ENCODE peak calls at places on chromosomes 4 and X, in five cellular contexts. M, O, X, P and T are unnamed samples.
A peak's percentile ranks its signal among the peaks of the same experiment; 100 is the strongest.

GRCh38 chrX:108224218-108224617 is 132.6 kb downstream of the ATG4A start:
- DNase-seq in M (no peak), O (no peak), X (no peak), P (no peak), T (no peak)

GRCh38 chr4:147831452-147832192 is 99.7 kb downstream of the ARHGAP10 start:
- DNase-seq in M (peak; percentile 90), O (peak; percentile 89), X (no peak), P (peak; percentile 58), T (no peak)

GRCh38 chr4:80361329-80361900 is 25.9 kb downstream of the CFAP299 start:
- DNase-seq in M (peak; percentile 14), O (peak; percentile 68), X (peak; percentile 76), P (no peak), T (no peak)

GRCh38 chrX:36963852-36964251 is 44.3 kb upstream of the FAM47C start:
- DNase-seq in M (no peak), O (no peak), X (no peak), P (no peak), T (no peak)

GRCh38 chrX:133120406-133120805 is 23.5 kb upstream of the USP26 start:
- DNase-seq in M (no peak), O (no peak), X (no peak), P (no peak), T (no peak)

GRCh38 chr4:57287687-57288604 is 177.8 kb upstream of the IGFBP7 start:
- DNase-seq in M (no peak), O (no peak), X (no peak), P (no peak), T (no peak)

GRCh38 chr4:16896871-16897270 is 1.6 kb downstream of the LDB2 start:
- DNase-seq in M (peak; percentile 79), O (no peak), X (no peak), P (no peak), T (no peak)

GRCh38 chr4:17939061-17939460 is 82.5 kb downstream of the LCORL start:
- DNase-seq in M (no peak), O (no peak), X (no peak), P (no peak), T (no peak)

GRCh38 chrX:133590703-133591505 is 175.6 kb upstream of the GPC4 start:
- DNase-seq in M (peak; percentile 37), O (peak; percentile 62), X (no peak), P (no peak), T (no peak)

GRCh38 chr4:186078977-186079697 is 10.2 kb downstream of the TLR3 start:
- DNase-seq in M (peak; percentile 18), O (peak; percentile 27), X (no peak), P (no peak), T (no peak)

GRCh38 chrX:71579136-71579989 is 1.1 kb downstream of the GCNA start:
- DNase-seq in M (no peak), O (no peak), X (no peak), P (no peak), T (no peak)

GRCh38 chrX:101658661-101659477 is 781 bp downstream of the ARMCX2 start:
- DNase-seq in M (peak; percentile 48), O (peak; percentile 35), X (no peak), P (peak; percentile 75), T (peak; percentile 54)

GRCh38 chr4:86159216-86159615 is 200.6 kb downstream of the MAPK10 start:
- DNase-seq in M (no peak), O (no peak), X (no peak), P (no peak), T (no peak)

GRCh38 chr4:144734522-144734921 is 88.6 kb downstream of the HHIP start:
- DNase-seq in M (peak; percentile 86), O (peak; percentile 57), X (no peak), P (no peak), T (no peak)

GRCh38 chr4:147076728-147077127 is 131.1 kb upstream of the TTC29 start:
- DNase-seq in M (no peak), O (no peak), X (no peak), P (no peak), T (no peak)

GRCh38 chr4:89173336-89174090 is 62.2 kb downstream of the TIGD2 start:
- DNase-seq in M (no peak), O (no peak), X (no peak), P (no peak), T (no peak)

GRCh38 chr4:87559090-87559837 is 30.1 kb upstream of the SPARCL1 start:
- DNase-seq in M (no peak), O (peak; percentile 20), X (peak; percentile 6), P (peak; percentile 25), T (no peak)

GRCh38 chr4:95248713-95249401 is 299.9 kb downstream of the UNC5C start:
- DNase-seq in M (no peak), O (peak; percentile 85), X (no peak), P (no peak), T (no peak)

GRCh38 chrX:118975831-118976598 is 1.6 kb downstream of the LONRF3 start:
- DNase-seq in M (peak; percentile 15), O (peak; percentile 78), X (no peak), P (peak; percentile 84), T (no peak)

GRCh38 chrX:86263526-86263925 is 115.3 kb downstream of the DACH2 start:
- DNase-seq in M (no peak), O (no peak), X (no peak), P (no peak), T (no peak)

GRCh38 chr4:151215295-151215694 is 61.7 kb upstream of the PRSS48 start:
- DNase-seq in M (no peak), O (no peak), X (no peak), P (no peak), T (no peak)

GRCh38 chr4:121252224-121252806 is 88.2 kb upstream of the TNIP3 start:
- DNase-seq in M (peak; percentile 49), O (peak; percentile 75), X (peak; percentile 59), P (peak; percentile 59), T (peak; percentile 65)

DNA sequence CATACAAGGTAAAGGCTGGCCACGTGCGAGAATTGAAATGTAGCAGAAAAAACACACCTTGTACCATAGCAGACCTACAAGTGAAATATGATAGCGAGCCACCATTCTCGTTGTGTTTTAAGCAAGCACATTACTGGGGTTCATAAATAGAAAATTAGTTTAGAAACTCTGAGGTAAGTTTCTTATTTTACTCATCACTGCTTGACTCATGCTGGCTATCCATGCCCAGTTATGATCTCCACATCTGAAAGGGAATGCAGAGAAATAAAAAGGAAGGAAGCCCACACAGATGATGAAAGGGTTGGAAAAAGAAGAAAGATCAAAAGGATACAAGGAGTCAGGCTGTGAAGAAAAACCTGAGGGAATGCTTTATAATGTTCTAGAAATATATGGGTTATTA is 54.5 kb downstream of the CAMK2D start:
- DNase-seq in M (peak; percentile 67), O (no peak), X (no peak), P (no peak), T (no peak)
- H3K27ac ChIP-seq in M (no peak overlapping the region), O (no peak overlapping the region), X (no peak overlapping the region), P (no peak overlapping the region), T (no peak overlapping the region)

GRCh38 chrX:49233176-49233575 is at the start of gene CACNA1F:
- DNase-seq in M (no peak), O (no peak), X (no peak), P (no peak), T (no peak)

GRCh38 chrX:49232525-49232924 is 615 bp downstream of the CACNA1F start:
- DNase-seq in M (no peak), O (no peak), X (no peak), P (no peak), T (no peak)

GRCh38 chrX:49228185-49228584 is 5.0 kb downstream of the CACNA1F start:
- DNase-seq in M (no peak), O (no peak), X (no peak), P (no peak), T (no peak)

GRCh38 chrX:49231333-49232000 is 1.7 kb downstream of the CACNA1F start:
- DNase-seq in M (no peak), O (no peak), X (no peak), P (no peak), T (no peak)

GRCh38 chrX:49230500-49231232 is 2.5 kb downstream of the CACNA1F start:
- DNase-seq in M (no peak), O (no peak), X (no peak), P (peak; percentile 93), T (no peak)
- H3K4me3 ChIP-seq in M (no peak overlapping the region), O (no peak overlapping the region), X (no peak overlapping the region), P (peak overlapping the region; percentile 35), T (peak overlapping the region; percentile 15)

DNA sequence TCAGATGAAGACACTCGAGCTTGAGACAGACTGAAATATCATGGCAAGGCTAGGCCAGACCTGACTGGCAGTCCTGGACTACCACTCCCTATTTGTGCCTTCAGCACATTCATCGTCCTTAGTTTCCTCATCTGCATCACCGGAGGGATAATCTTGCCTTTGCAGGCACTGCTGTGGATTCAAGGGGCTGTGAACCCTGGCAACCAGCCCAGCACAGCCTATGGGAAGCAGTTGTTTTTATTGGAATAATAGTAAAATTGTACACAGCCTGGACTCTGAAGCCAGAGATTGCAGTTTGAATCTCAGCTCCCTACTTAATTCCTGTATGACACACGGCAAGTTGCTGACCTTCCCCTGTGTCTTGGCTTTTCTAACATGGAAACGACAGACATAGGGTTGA is 161.0 kb downstream of the NSUN7 start:
- DNase-seq in M (peak; percentile 26), O (no peak), X (no peak), P (no peak), T (no peak)
- TF ChIP-seq CTCF in M (no peak), O (no peak), X (no peak), P (no peak), T (no peak)

GRCh38 chrX:23364416-23364815 is 29.8 kb downstream of the PTCHD1 start:
- DNase-seq in M (no peak), O (no peak), X (no peak), P (no peak), T (no peak)
- H3K27ac ChIP-seq in M (no peak overlapping the region), O (no peak overlapping the region), X (no peak overlapping the region), P (no peak overlapping the region), T (no peak overlapping the region)

GRCh38 chrX:103175944-103176753 is 38.8 kb upstream of the BEX4 start:
- DNase-seq in M (peak; percentile 13), O (peak; percentile 76), X (peak; percentile 19), P (peak; percentile 40), T (peak; percentile 43)
- H3K4me3 ChIP-seq in M (no peak overlapping the region), O (peak overlapping the region; percentile 66), X (no peak overlapping the region), P (no peak overlapping the region), T (peak overlapping the region; percentile 40)

GRCh38 chr4:8177544-8177943 is 18.9 kb upstream of the ABLIM2 start:
- DNase-seq in M (no peak), O (no peak), X (no peak), P (no peak), T (no peak)

GRCh38 chr4:8175686-8176085 is 17.1 kb upstream of the ABLIM2 start:
- DNase-seq in M (no peak), O (no peak), X (no peak), P (no peak), T (no peak)

GRCh38 chr4:8177956-8178355 is 19.3 kb upstream of the ABLIM2 start:
- DNase-seq in M (no peak), O (no peak), X (no peak), P (no peak), T (no peak)

GRCh38 chr4:8174970-8175369 is 16.4 kb upstream of the ABLIM2 start:
- DNase-seq in M (no peak), O (no peak), X (no peak), P (no peak), T (no peak)

GRCh38 chr4:8176547-8177399 is 18.2 kb upstream of the ABLIM2 start:
- DNase-seq in M (peak; percentile 38), O (peak; percentile 59), X (peak; percentile 71), P (peak; percentile 62), T (no peak)
- TF ChIP-seq CTCF in M (peak; percentile 77), O (peak; percentile 87), X (peak; percentile 86), P (peak; percentile 81), T (no peak)